ENCODE peak calls at places on chromosome 5, in five cellular contexts. B is A549, N is HCT116, S is SK-N-SH, F is HepG2. T is an unnamed sample.
A peak's percentile ranks its signal among the peaks of the same experiment; 100 is the strongest.

GRCh38 chr5:177389368-177390169 is 5.3 kb downstream of the SLC34A1 start:
- DNase-seq in B (no peak), N (peak; percentile 70), S (no peak), F (peak; percentile 21), T (peak; percentile 96)

GRCh38 chr5:56861893-56862485 is 46.6 kb downstream of the MAP3K1 start:
- DNase-seq in B (no peak), N (no peak), S (no peak), F (no peak), T (no peak)

GRCh38 chr5:53631251-53631650 is 70.8 kb downstream of the NDUFS4 start:
- DNase-seq in B (no peak), N (no peak), S (no peak), F (no peak), T (no peak)

GRCh38 chr5:63553069-63553468 is 409.2 kb downstream of the HTR1A start:
- DNase-seq in B (no peak), N (no peak), S (no peak), F (no peak), T (no peak)

GRCh38 chr5:55173696-55174101 is 722 bp upstream of the CDC20B start:
- DNase-seq in B (no peak), N (no peak), S (peak; percentile 53), F (no peak), T (no peak)

GRCh38 chr5:35687961-35688360 is 70.3 kb downstream of the SPEF2 start:
- DNase-seq in B (no peak), N (no peak), S (no peak), F (no peak), T (no peak)

GRCh38 chr5:72109625-72110024 is 2.4 kb downstream of the MAP1B start:
- DNase-seq in B (peak; percentile 32), N (no peak), S (peak; percentile 54), F (no peak), T (no peak)

GRCh38 chr5:159819671-159820411 is 96.4 kb upstream of the ADRA1B start:
- DNase-seq in B (no peak), N (no peak), S (no peak), F (no peak), T (no peak)

GRCh38 chr5:38790891-38791290 is 54.9 kb upstream of the OSMR start:
- DNase-seq in B (no peak), N (no peak), S (no peak), F (no peak), T (no peak)

GRCh38 chr5:15968994-15969393 is 210.6 kb downstream of the MARCHF11 start:
- DNase-seq in B (no peak), N (no peak), S (no peak), F (no peak), T (no peak)
- TF ChIP-seq RAD21 in B (no peak), N (no peak), S (no peak), F (no peak), T (no peak)

GRCh38 chr5:763998-764781 is 20.3 kb downstream of the ZDHHC11B start:
- DNase-seq in B (no peak), N (no peak), S (peak; percentile 31), F (no peak), T (no peak)
- TF ChIP-seq RAD21 in B (no peak), N (no peak), S (no peak), F (no peak), T (no peak)

DNA sequence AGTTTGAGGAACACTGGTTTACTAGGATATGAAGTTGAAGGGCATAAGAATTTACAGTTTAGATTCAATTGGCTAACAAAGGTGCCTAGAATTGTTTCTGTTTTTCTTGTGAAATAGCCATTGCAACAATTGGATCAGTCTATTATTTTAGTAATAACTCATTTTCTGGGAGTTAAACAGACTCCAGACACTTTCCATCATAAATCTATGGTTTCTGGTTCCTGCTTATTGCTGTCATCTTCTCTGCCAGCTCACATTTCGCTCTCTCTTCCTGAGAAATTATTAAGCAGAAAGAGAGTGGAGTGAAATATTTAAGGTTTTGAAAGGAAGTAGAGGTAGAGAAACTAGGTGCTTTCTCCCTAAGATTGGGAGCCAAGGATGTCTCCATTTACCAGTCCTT is 165.1 kb upstream of the PRR16 start:
- DNase-seq in B (no peak), N (no peak), S (no peak), F (no peak), T (no peak)
- TF ChIP-seq RAD21 in B (no peak), N (no peak), S (no peak), F (no peak), T (no peak)

DNA sequence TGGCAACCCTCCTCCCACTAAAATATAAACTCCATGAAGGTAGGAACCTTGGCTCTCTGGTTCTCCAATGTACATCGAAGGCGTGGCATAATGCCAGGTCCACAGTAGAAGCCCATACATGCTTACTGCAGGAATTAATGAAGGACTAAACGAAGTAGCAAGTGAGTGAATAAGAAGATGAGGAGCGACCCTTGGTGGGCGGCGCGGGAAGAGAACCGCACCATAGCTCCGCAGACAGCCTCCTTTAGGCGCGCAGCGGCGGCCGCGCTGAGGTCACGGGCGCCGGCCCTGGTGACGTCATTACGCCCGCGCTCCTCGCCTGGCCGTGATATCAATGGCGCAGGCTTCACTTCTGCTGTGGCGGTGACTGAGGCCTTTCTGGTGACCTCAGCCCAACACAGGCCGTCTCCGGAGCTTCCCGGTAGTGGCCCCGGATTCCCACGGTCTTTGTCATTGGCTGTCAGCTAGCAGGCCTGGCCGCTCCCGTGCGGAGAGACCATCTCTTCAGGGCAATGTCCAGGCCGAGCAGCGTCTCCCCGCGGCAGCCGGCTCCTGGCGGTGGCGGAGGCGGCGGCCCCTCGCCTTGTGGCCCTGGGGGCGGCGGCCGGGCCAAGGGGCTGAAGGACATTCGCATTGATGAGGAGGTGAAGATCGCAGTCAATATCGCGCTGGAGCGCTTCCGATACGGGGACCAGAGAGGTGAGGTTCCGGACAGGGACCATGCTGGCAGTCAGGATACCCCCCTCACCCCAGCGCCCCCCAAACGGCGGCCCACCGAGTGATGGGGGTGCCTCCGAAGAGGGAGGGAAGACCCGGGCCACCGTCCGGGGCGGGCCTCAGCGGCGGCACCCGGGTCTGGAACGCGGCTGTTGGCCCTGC is at the start of gene YTHDC2:
- DNase-seq in B (peak; percentile 51), N (peak; percentile 73), S (peak; percentile 89), F (peak; percentile 77), T (peak; percentile 87)
- TF ChIP-seq RAD21 in B (peak; percentile 39), N (peak; percentile 51), S (peak; percentile 71), F (peak; percentile 42), T (peak; percentile 49)

DNA sequence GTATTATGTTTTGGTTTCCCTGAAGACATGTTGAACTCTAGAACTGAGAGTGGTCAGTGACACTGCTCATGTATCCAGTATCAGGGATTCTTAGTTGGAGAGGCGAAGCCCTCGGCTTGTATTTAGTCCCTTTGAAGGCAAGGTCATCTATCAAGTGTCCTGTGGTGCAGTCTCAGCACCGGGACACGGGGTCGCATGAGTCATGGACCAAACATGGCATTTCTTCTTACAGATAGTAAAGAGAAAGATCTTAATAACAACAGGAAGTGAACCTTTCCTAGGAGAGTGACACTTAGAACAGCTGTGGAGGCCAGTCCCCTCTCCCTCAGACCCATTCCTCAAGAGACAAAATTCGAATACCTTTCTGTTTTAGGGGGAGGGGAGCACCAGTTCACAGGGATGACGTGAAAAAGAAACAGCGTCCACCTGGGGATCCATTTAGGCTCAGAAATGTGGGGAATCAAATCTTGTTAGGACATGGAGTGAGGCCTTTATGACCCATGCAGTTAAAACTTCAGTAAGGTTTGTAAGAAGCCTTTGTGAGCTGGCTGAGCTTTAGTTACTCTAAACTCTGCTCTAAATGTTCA is 86.5 kb downstream of the ADGRV1 start:
- DNase-seq in B (no peak), N (peak; percentile 56), S (no peak), F (peak; percentile 37), T (no peak)
- TF ChIP-seq RAD21 in B (no peak), N (no peak), S (no peak), F (no peak), T (no peak)

T was measured in IMR-90.